ENCODE peak calls at places on chromosomes 12 and 14, in five cellular contexts. H is activated effector memory CD4-positive, alpha-beta T cell treated with anti-CD3 and anti-CD28 coated beads, Interleukin-2, amount 50 U/mL, for 16 hours; G is heart right ventricle; Y is omental fat pad; A is SW 1271. E is an unnamed sample.
A peak's percentile ranks its signal among the peaks of the same experiment; 100 is the strongest.

GRCh38 chr14:50318031-50318626 is 6.0 kb downstream of the DMAC2L start:
- DNase-seq in H (no peak), Y (no peak), G (no peak), A (peak; percentile 60), E (no peak)

GRCh38 chr14:35390577-35391387 is 13.8 kb downstream of the NFKBIA start:
- DNase-seq in H (no peak), A (no peak), Y (no peak), G (no peak), E (no peak)

GRCh38 chr12:2111816-2112215 is 59.0 kb downstream of the CACNA1C start:
- DNase-seq in G (no peak), Y (no peak), A (no peak), H (peak; percentile 44), E (no peak)

GRCh38 chr12:53232641-53233538 is 881 bp upstream of the RARG start:
- DNase-seq in Y (no peak), A (no peak), G (peak; percentile 53), H (peak; percentile 78), E (peak; percentile 30)

GRCh38 chr14:102870994-102871831 is 51.2 kb upstream of the AMN start:
- DNase-seq in H (no peak), G (peak; percentile 40), Y (no peak), A (no peak), E (no peak)

GRCh38 chr12:238116-238515 is 24.2 kb upstream of the SLC6A12 start:
- DNase-seq in A (no peak), H (peak; percentile 9), G (no peak), Y (no peak), E (no peak)

GRCh38 chr14:91098591-91098990 is 15.3 kb upstream of the DGLUCY start:
- DNase-seq in G (no peak), Y (no peak), H (no peak), A (no peak), E (no peak)

GRCh38 chr12:22656376-22656775 is 31.4 kb downstream of the ETNK1 start:
- DNase-seq in G (no peak), H (no peak), A (no peak), Y (no peak), E (no peak)

GRCh38 chr12:56437430-56438176 is 11.6 kb downstream of the TIMELESS start:
- DNase-seq in A (no peak), H (no peak), G (no peak), Y (no peak), E (no peak)

GRCh38 chr14:37369446-37369845 is 171.7 kb downstream of the MIPOL1 start:
- DNase-seq in Y (no peak), H (no peak), A (no peak), G (no peak), E (no peak)

GRCh38 chr14:53953002-53953827 is 3.4 kb downstream of the BMP4 start:
- DNase-seq in G (peak; percentile 88), A (peak; percentile 80), Y (no peak), H (peak; percentile 71), E (no peak)

GRCh38 chr14:85296466-85297210 is 233.3 kb upstream of the FLRT2 start:
- DNase-seq in Y (no peak), G (no peak), H (no peak), A (peak; percentile 15), E (no peak)

GRCh38 chr12:92538970-92539749 is 163.6 kb upstream of the PLEKHG7 start:
- DNase-seq in G (no peak), Y (no peak), H (no peak), A (peak; percentile 6), E (no peak)